ENCODE peak calls at places on chromosomes 2 and 18, in four cellular contexts. R, J, P and O are unnamed samples.

GRCh38 chr18:34771958-34772357 is 61.9 kb downstream of the DTNA start:
- DNase-seq in R (peak), P (peak), J (no peak), O (no peak)

GRCh38 chr2:30798536-30798991 is 8.7 kb downstream of the CAPN13 start:
- DNase-seq in P (no peak), J (no peak), R (no peak), O (no peak)

GRCh38 chr18:5969355-5970003 is 74.2 kb upstream of the TMEM200C start:
- DNase-seq in J (no peak), P (no peak), R (no peak), O (no peak)

GRCh38 chr2:30636311-30636710 is 170.9 kb downstream of the CAPN13 start:
- DNase-seq in R (no peak), J (no peak), P (no peak), O (no peak)

GRCh38 chr2:39902103-39902502 is 123.0 kb upstream of the THUMPD2 start:
- DNase-seq in R (peak), J (peak), P (peak), O (no peak)

GRCh38 chr2:165601866-165602636 is 132.6 kb downstream of the CSRNP3 start:
- DNase-seq in J (peak), P (peak), R (peak), O (peak)

GRCh38 chr2:235008584-235009044 is 56.8 kb downstream of the SH3BP4 start:
- DNase-seq in J (no peak), R (no peak), P (no peak), O (no peak)

GRCh38 chr2:66926594-66927112 is 470.5 kb upstream of the ETAA1 start:
- DNase-seq in P (no peak), J (no peak), R (no peak), O (no peak)

GRCh38 chr2:10519067-10519740 is 71.1 kb upstream of the ODC1 start:
- DNase-seq in R (no peak), P (no peak), J (no peak), O (no peak)

GRCh38 chr2:197204855-197205254 is 105.7 kb downstream of the ANKRD44 start:
- DNase-seq in R (no peak), P (peak), J (peak), O (peak)

GRCh38 chr18:39341106-39341505 is 1775.5 kb upstream of the CELF4 start:
- DNase-seq in P (no peak), R (no peak), J (no peak), O (no peak)

GRCh38 chr2:72780483-72780882 is 45.4 kb downstream of the EXOC6B start:
- DNase-seq in R (peak), J (peak), P (peak), O (peak)

DNA sequence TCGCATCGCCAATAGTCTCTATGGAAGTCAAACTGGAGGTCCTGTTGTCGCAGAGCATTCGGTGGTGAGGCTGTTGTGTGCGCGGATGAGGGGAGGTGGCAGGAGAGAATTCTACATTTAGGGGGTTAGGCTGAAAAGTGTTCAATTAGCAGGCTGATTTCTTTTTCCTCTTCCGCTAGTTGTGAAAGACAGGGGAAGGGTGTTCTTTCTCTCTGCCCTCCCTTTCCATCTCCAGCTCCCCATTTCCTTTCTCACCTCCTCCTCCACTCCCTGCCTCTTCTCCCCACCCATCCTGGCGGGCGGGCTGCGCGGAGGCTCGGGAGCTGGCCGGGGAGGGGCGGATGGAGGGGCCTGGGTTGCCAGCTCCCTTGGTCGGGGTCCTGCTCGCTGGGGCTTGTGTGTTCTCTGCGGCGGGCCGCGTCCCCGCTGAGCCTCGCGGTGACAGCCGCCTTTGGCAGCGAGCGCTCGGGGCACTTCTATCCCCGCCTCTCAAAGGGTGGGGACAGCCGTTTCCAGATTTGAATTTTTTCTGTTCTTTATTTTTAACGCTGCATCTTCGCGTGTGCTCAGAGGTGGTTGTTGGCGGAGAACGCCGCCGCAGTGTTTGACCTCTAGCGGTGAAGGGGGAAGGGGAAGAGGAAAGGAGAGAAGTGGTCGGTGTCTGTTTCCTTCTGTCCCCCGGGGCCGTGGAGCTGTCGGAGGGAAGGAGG is 3.6 kb downstream of the SOX11 start:
- DNase-seq in J (peak), P (peak), R (no peak), O (no peak)
- H3K4me3 ChIP-seq in J (peak), P (peak), R (no peak), O (peak)

DNA sequence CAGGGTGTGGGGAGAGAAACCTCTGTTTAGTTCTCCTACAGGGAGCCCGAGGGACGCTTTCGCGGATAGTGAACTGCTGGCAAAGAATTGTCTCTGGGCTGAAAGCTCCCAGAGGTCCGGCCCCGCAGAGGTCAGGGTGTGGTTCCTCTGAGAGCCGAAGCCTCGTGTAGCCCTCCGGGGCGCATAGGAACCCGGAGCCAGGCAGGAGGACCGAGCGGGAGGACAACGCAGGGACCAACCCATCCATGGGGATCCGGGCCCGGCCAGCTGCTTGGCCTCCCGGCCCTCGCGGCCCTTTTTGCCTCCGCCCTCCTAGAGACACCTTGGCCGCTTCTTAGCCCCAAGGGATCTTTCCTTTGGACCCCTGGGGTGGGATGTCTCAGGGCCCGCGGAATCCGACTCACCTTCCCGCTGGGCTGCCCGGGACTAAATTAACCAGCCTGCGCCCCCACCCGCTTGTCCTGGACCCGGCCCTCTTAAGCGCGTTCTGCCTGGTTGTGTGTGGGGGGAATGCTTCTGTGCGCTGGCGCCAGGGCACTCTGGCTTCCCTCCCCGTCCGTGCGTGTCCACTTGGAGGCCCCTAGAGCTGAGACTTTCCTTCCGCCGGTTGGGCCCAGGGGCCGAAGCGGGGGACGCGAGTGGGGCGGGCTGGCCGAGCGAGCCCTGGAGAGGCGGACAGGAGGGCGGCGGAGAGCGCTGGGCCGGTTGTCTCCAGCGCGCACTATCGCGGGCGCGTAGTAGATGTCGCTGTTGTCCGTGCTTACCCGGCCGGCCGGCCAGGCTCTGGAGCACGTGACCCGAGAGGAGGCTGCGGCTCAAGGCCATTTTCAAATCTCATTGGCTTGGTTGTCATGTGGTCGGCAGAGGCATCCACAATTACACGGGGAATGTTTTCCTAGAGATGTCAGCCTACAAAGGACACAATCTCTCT is at the start of gene HOXD10:
- DNase-seq in R (no peak), J (no peak), P (no peak), O (no peak)
- TF ChIP-seq CTCF in R (no peak), J (peak), P (no peak), O (no peak)

GRCh38 chr2:64727843-64728463 is 74.2 kb upstream of the SERTAD2 start:
- DNase-seq in P (no peak), R (no peak), J (no peak), O (no peak)
- H3K4me3 ChIP-seq in P (no peak), R (no peak), J (no peak), O (no peak)

DNA sequence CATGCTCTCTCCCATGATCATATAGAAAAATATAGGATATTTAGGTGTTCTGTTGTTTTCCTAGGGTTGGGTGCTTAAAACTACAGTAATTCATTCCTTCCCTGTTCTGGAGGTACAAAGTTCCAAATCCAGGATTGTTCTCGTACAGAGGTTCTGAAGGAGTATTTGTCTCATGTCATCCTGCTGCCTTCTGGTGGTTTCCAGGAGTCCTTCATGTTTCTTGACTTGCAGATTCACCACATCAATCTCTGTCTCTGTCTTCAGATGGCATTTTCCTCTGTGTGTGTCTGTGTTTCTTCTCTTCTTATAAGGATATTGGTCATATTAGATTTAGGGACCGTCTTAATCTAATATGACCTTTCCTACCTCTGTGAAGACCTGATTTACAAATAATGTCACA is 397.9 kb downstream of the NYAP2 start:
- DNase-seq in J (no peak), R (peak), P (peak), O (no peak)
- TF ChIP-seq CTCF in J (no peak), R (no peak), P (peak), O (no peak)